ENCODE peak calls at places on chromosome 1, in nine cellular contexts. Z is B cell; V is NB4; S is CD4-positive, alpha-beta T cell; P is GM12865; U is left lung; Y is PC-9; X is mammary epithelial cell; G is cardiac fibroblast. C is an unnamed sample.
A peak's percentile ranks its signal among the peaks of the same experiment; 100 is the strongest.

GRCh38 chr1:157704878-157705277 is 4.3 kb upstream of the FCRL3 start:
- DNase-seq in Z (peak; percentile 46), V (no peak), S (no peak), P (no peak), U (no peak), Y (no peak), X (no peak), G (no peak), C (peak; percentile 30)

GRCh38 chr1:220874201-220874655 is 5.0 kb upstream of the HLX start:
- DNase-seq in Z (peak; percentile 65), V (peak; percentile 61), S (no peak), P (peak; percentile 46), U (no peak), Y (peak; percentile 35), X (no peak), G (peak; percentile 77), C (peak; percentile 54)

GRCh38 chr1:150869683-150870082 is 6.7 kb downstream of the ARNT start:
- DNase-seq in Z (no peak), V (no peak), S (no peak), P (no peak), U (no peak), Y (no peak), X (no peak), G (no peak), C (no peak)

GRCh38 chr1:74584185-74584584 is 71.8 kb upstream of the LRRC53 start:
- DNase-seq in Z (no peak), V (no peak), S (no peak), P (no peak), U (no peak), Y (no peak), X (no peak), G (peak; percentile 13), C (no peak)

GRCh38 chr1:165481820-165482532 is 37.0 kb upstream of the RXRG start:
- DNase-seq in Z (no peak), V (peak; percentile 36), S (no peak), P (no peak), U (peak; percentile 37), Y (peak; percentile 1), X (peak; percentile 96), G (peak; percentile 90), C (no peak)

GRCh38 chr1:244049142-244049968 is 1.7 kb upstream of the ZBTB18 start:
- DNase-seq in Z (peak; percentile 73), V (peak; percentile 58), S (peak; percentile 40), P (peak; percentile 49), U (peak; percentile 42), Y (peak; percentile 26), X (no peak), G (no peak), C (peak; percentile 55)

GRCh38 chr1:160168609-160169369 is 17.4 kb downstream of the ATP1A4 start:
- DNase-seq in Z (no peak), V (peak; percentile 73), S (no peak), P (no peak), U (no peak), Y (no peak), X (no peak), G (no peak), C (no peak)

GRCh38 chr1:167546935-167547334 is 6.6 kb downstream of the CREG1 start:
- DNase-seq in Z (no peak), V (no peak), S (no peak), P (no peak), U (no peak), Y (no peak), X (no peak), G (no peak), C (no peak)

GRCh38 chr1:215569987-215570824 is 3.1 kb downstream of the KCTD3 start:
- DNase-seq in Z (no peak), V (no peak), S (no peak), P (peak; percentile 18), U (no peak), Y (no peak), X (peak; percentile 41), G (peak; percentile 30), C (no peak)

GRCh38 chr1:18901952-18902522 is 318 bp downstream of the ALDH4A1 start:
- DNase-seq in Z (peak; percentile 43), V (peak; percentile 43), S (no peak), P (peak; percentile 19), U (no peak), Y (no peak), X (no peak), G (no peak), C (no peak)

GRCh38 chr1:61670016-61670415 is 54.9 kb downstream of the TM2D1 start:
- DNase-seq in Z (no peak), V (peak; percentile 65), S (no peak), P (no peak), U (no peak), Y (no peak), X (no peak), G (no peak), C (no peak)

GRCh38 chr1:227192163-227192562 is 126.1 kb downstream of the CDC42BPA start:
- DNase-seq in Z (no peak), V (peak; percentile 7), S (no peak), P (peak; percentile 72), U (no peak), Y (no peak), X (peak; percentile 96), G (peak; percentile 97), C (peak; percentile 9)

GRCh38 chr1:67710417-67710816 is 25.4 kb downstream of the GADD45A start:
- DNase-seq in Z (no peak), V (no peak), S (no peak), P (no peak), U (no peak), Y (no peak), X (peak; percentile 69), G (peak; percentile 86), C (no peak)

GRCh38 chr1:3651939-3652537 is at the start of gene TP73:
- DNase-seq in Z (peak; percentile 73), V (peak; percentile 61), S (no peak), P (peak; percentile 84), U (no peak), Y (peak; percentile 29), X (peak; percentile 27), G (no peak), C (peak; percentile 84)

GRCh38 chr1:227725036-227725435 is 10.1 kb downstream of the JMJD4 start:
- DNase-seq in Z (no peak), V (no peak), S (no peak), P (no peak), U (no peak), Y (no peak), X (no peak), G (no peak), C (no peak)

GRCh38 chr1:110339427-110340206 is 440 bp downstream of the RBM15 start:
- DNase-seq in Z (peak; percentile 54), V (peak; percentile 60), S (peak; percentile 22), P (peak; percentile 83), U (peak; percentile 70), Y (no peak), X (no peak), G (peak; percentile 66), C (peak; percentile 70)

GRCh38 chr1:153742411-153743142 is 14.7 kb downstream of the INTS3 start:
- DNase-seq in Z (no peak), V (peak; percentile 26), S (no peak), P (peak; percentile 72), U (no peak), Y (no peak), X (no peak), G (peak; percentile 76), C (peak; percentile 54)

GRCh38 chr1:168939131-168939946 is 167.2 kb upstream of the ATP1B1 start:
- DNase-seq in Z (no peak), V (no peak), S (no peak), P (no peak), U (no peak), Y (no peak), X (no peak), G (no peak), C (no peak)

DNA sequence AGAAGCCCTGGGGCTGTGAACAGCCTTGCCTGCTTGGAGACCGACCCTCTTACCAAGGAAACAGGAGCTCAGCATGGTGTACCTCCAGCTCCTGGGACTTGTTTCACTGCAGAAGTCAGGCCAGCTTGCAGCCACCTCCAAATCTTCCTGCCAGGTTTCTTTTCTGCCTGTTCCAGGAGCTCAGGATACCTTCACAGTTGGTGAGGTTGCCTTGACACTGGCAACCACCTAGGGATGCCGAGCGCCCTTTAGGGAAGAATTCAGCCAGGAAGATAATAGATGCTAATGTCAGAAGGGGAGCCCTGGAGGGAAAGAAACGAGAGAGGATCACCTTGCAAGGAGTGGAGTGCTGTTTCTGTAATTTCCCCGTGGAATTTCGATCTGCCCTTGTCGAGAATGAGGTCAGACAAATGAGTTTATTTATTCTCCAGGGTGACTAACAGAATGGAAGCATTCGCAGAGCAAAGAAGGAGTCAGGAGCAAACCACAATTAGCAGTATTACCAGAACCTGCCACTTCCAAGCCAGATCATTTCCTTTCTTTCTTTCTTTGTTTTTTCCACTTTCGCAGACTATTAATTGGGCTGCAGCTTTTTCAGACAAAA is 315.8 kb upstream of the KAZN start:
- DNase-seq in Z (no peak), V (no peak), S (no peak), P (no peak), U (no peak), Y (no peak), X (no peak), G (no peak), C (no peak)
- TF ChIP-seq CTCF in Z (no peak), V (no peak), S (no peak), P (no peak), U (no peak), Y (no peak), X (no peak), G (no peak), C (no peak)

DNA sequence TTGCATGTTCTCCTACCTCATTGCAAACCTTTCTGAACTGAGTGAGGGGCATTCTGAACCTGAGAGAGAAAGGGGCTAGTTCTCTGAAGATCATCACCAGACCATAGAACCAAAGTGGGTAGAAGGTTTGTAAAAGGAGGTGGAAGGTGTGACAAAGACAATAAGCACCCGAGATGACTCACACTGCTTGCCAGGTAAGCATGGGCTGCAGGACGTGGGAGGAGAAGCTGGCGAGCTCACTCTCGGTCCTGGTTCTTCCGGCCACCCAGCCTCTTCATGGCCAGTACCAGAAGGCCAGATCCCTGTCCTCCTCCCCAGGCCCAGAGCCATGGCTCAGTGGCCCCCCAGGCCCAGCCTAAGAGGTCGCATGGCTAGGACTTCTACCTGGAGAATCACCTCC is 128.3 kb downstream of the TMEM53 start:
- DNase-seq in Z (no peak), V (no peak), S (no peak), P (no peak), U (no peak), Y (peak; percentile 68), X (peak; percentile 67), G (no peak), C (no peak)
- TF ChIP-seq CTCF in Z (no peak), V (no peak), S (no peak), P (no peak), U (no peak), Y (no peak), X (no peak), G (no peak), C (no peak)

GRCh38 chr1:13627128-13627527 is 43.5 kb downstream of the PDPN start:
- DNase-seq in Z (no peak), V (no peak), S (no peak), P (no peak), U (no peak), Y (no peak), X (no peak), G (no peak), C (no peak)
- TF ChIP-seq CTCF in Z (no peak), V (no peak), S (no peak), P (no peak), U (no peak), Y (no peak), X (no peak), G (no peak), C (no peak)

DNA sequence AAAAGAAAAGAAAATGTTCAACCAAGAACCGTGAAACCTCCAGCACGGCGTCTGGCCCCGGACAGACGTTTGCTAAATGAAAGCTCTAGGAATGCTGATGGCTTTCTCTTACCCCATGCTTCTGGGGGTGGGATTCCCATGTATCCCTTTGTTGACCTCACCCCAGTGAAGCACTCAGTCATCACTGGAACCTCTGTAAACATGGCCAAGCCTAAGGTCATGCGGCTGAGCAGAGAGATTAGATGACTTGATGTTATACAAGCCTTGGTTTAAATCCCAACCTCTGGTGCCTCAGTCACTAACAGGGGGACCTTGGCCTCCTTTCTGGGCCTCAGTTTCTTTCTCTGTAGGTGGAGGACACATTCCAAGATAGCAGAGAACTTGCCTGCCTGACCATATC is 2.8 kb upstream of the MYOM3 start:
- DNase-seq in Z (no peak), V (no peak), S (no peak), P (no peak), U (no peak), Y (no peak), X (no peak), G (no peak), C (no peak)
- TF ChIP-seq CTCF in Z (no peak), V (no peak), S (no peak), P (no peak), U (no peak), Y (no peak), X (no peak), G (no peak), C (no peak)